ENCODE peak calls at places on chromosomes 5 and 9, in four cellular contexts. Y, D, A and R are unnamed samples. For H3K36me3 and H3K4me1, the result is how much of the 10 kb centered on the place peaks cover.

GRCh38 chr9:136110082-136111061 is 8.3 kb downstream of the TMEM250 start:
- DNase-seq in Y (no peak), D (peak), A (no peak), R (no peak)

GRCh38 chr9:77417570-77417969 is 230.6 kb downstream of the GNA14 start:
- DNase-seq in Y (no peak), D (no peak), A (no peak), R (no peak)

GRCh38 chr9:69718218-69718617 is 41.6 kb downstream of the PTAR1 start:
- DNase-seq in Y (no peak), D (no peak), A (peak), R (peak)

GRCh38 chr5:132753135-132753987 is 6.1 kb downstream of the CCNI2 start:
- DNase-seq in Y (no peak), D (no peak), A (peak), R (peak)

GRCh38 chr5:108356286-108356685 is 25.6 kb downstream of the FBXL17 start:
- DNase-seq in Y (no peak), D (no peak), A (no peak), R (no peak)

GRCh38 chr9:34521406-34522045 is 1.3 kb downstream of the ENHO start:
- DNase-seq in Y (no peak), D (no peak), A (no peak), R (no peak)

GRCh38 chr5:65809817-65810531 is 88.0 kb downstream of the NLN start:
- DNase-seq in Y (peak), D (no peak), A (no peak), R (no peak)

GRCh38 chr5:179854356-179854755 is 4.3 kb downstream of the MRNIP start:
- DNase-seq in Y (no peak), D (no peak), A (no peak), R (no peak)

GRCh38 chr9:133763272-133764183 is 25.4 kb upstream of the SARDH start:
- DNase-seq in Y (peak), D (no peak), A (no peak), R (peak)

GRCh38 chr5:150298701-150299451 is 3.8 kb downstream of the ARSI start:
- DNase-seq in Y (no peak), D (no peak), A (no peak), R (no peak)

GRCh38 chr5:91225848-91226686 is 157.1 kb downstream of the ARRDC3 start:
- DNase-seq in Y (no peak), D (peak), A (peak), R (no peak)

GRCh38 chr5:123142206-123142915 is 53.3 kb downstream of the PRDM6 start:
- DNase-seq in Y (no peak), D (no peak), A (no peak), R (no peak)

GRCh38 chr9:34190996-34191892 is 12.4 kb downstream of the UBAP1 start:
- DNase-seq in Y (no peak), D (no peak), A (peak), R (no peak)

GRCh38 chr5:142342128-142342981 is 17.5 kb upstream of the SPRY4 start:
- DNase-seq in Y (no peak), D (no peak), A (peak), R (no peak)

GRCh38 chr9:106772523-106773290 is 90.3 kb upstream of the ZNF462 start:
- DNase-seq in Y (no peak), D (no peak), A (no peak), R (no peak)

GRCh38 chr5:153352685-153353219 is 137.7 kb upstream of the GRIA1 start:
- DNase-seq in Y (no peak), D (no peak), A (no peak), R (no peak)

GRCh38 chr9:121491111-121491510 is 8.5 kb downstream of the GGTA1 start:
- DNase-seq in Y (no peak), D (no peak), A (no peak), R (no peak)

GRCh38 chr5:166165600-166165999 is 2125.8 kb upstream of the WWC1 start:
- DNase-seq in Y (no peak), D (no peak), A (no peak), R (no peak)

GRCh38 chr9:38412751-38413150 is 11.5 kb downstream of the IGFBPL1 start:
- DNase-seq in Y (no peak), D (no peak), A (no peak), R (peak)

GRCh38 chr9:38413283-38413682 is 11.0 kb downstream of the IGFBPL1 start:
- DNase-seq in Y (no peak), D (no peak), A (no peak), R (peak)

GRCh38 chr9:38415846-38416245 is 8.4 kb downstream of the IGFBPL1 start:
- DNase-seq in Y (no peak), D (no peak), A (no peak), R (no peak)

GRCh38 chr9:38416461-38416860 is 7.8 kb downstream of the IGFBPL1 start:
- DNase-seq in Y (no peak), D (no peak), A (no peak), R (no peak)

DNA sequence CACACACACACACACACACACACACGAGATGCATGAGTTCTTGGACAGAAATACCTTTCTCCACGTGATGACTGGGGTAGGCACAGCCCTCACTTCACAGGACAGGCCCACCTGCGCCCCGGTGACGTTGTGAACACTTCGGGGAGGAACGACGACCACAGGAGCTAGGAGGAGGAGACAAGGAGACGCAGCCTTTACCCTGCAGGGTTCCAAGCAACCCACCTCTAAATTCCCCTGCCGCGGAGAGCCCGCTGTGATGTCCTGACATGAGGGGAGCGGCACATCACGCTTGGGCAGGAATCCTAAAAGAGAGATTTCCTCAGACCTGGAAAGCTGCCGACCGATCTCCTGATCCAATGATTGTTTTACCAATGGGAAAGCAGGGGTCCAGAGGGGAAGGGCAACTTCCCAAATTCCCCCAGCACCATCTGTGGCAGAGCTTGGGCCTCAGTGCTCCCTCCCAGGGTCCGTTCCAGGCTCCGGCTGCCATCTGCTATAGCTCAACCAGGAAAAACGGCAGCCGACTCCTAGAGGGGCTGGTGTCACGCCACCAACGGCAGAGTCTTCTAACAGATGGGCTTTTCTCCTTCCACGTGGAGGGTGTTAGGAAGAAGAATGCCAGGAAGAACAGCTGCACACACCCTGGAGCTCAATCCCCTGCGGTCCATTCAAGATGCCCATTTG is 10.1 kb downstream of the IGFBPL1 start:
- DNase-seq in Y (no peak), D (no peak), A (no peak), R (peak)
- H3K36me3 ChIP-seq in Y (under half), D (under half), A (under half), R (under half)

GRCh38 chr9:38057416-38058195 is 11.4 kb downstream of the SHB start:
- DNase-seq in Y (no peak), D (no peak), A (no peak), R (peak)

GRCh38 chr9:38052147-38052546 is 16.9 kb downstream of the SHB start:
- DNase-seq in Y (no peak), D (no peak), A (no peak), R (peak)

GRCh38 chr9:38058452-38059232 is 10.4 kb downstream of the SHB start:
- DNase-seq in Y (no peak), D (no peak), A (no peak), R (peak)

GRCh38 chr9:38054653-38055052 is 14.4 kb downstream of the SHB start:
- DNase-seq in Y (no peak), D (no peak), A (no peak), R (no peak)

GRCh38 chr9:38053697-38054461 is 15.1 kb downstream of the SHB start:
- DNase-seq in Y (no peak), D (no peak), A (no peak), R (peak)
- H3K4me1 ChIP-seq in Y (under half), D (under half), A (half or more), R (under half)

GRCh38 chr5:168211245-168211644 is 80.2 kb upstream of the WWC1 start:
- DNase-seq in Y (no peak), D (no peak), A (no peak), R (no peak)
- H3K36me3 ChIP-seq in Y (under half), D (under half), A (under half), R (under half)

GRCh38 chr5:93603191-93603590 is 20.2 kb downstream of the NR2F1 start:
- DNase-seq in Y (no peak), D (no peak), A (no peak), R (no peak)
- H3K4me1 ChIP-seq in Y (under half), D (under half), A (under half), R (under half)